ENCODE peak calls at places on chromosomes 7 and 10, in seven cellular contexts. Q is stimulated activated CD4-positive, alpha-beta T cell treated with anti-CD3 and anti-CD28 coated beads, Interleukin-12 subunit alpha, Interleukin-12 subunit beta, amount 100 ng/mL, for 4 hours; J is Calu3; N is AG08395; F is CD8-positive, alpha-beta memory T cell; U is heart left ventricle; Y is ELF-1. E is an unnamed sample.

GRCh38 chr10:36621346-36621745 is 504.1 kb upstream of the ANKRD30A start:
- DNase-seq in Q (no peak), J (no peak), N (peak), F (no peak), U (no peak), Y (no peak), E (no peak)

GRCh38 chr7:13262929-13263530 is 575.6 kb downstream of the ARL4A start:
- DNase-seq in Q (no peak), J (peak), N (peak), F (no peak), U (no peak), Y (no peak), E (no peak)

GRCh38 chr7:39744620-39745019 is 121.2 kb downstream of the RALA start:
- DNase-seq in Q (no peak), J (no peak), N (no peak), F (no peak), U (no peak), Y (no peak), E (no peak)

GRCh38 chr10:62814901-62815372 is 1.2 kb downstream of the EGR2 start:
- DNase-seq in Q (no peak), J (peak), N (no peak), F (no peak), U (no peak), Y (no peak), E (no peak)

GRCh38 chr7:143519411-143520131 is 41.9 kb downstream of the TAS2R41 start:
- DNase-seq in Q (no peak), J (no peak), N (no peak), F (no peak), U (peak), Y (no peak), E (no peak)

GRCh38 chr10:34811968-34812514 is 3.1 kb downstream of the PARD3 start:
- DNase-seq in Q (no peak), J (no peak), N (no peak), F (no peak), U (no peak), Y (no peak), E (no peak)

GRCh38 chr10:122164028-122164601 is 107.0 kb upstream of the BTBD16 start:
- DNase-seq in Q (no peak), J (no peak), N (peak), F (no peak), U (no peak), Y (peak), E (no peak)

GRCh38 chr10:3668961-3669330 is 116.1 kb downstream of the KLF6 start:
- DNase-seq in Q (no peak), J (no peak), N (no peak), F (no peak), U (no peak), Y (no peak), E (no peak)

GRCh38 chr10:72697711-72698110 is 5.8 kb downstream of the MCU start:
- DNase-seq in Q (no peak), J (no peak), N (no peak), F (no peak), U (no peak), Y (no peak), E (no peak)

GRCh38 chr10:71647526-71648354 is 71.8 kb downstream of the C10orf105 start:
- DNase-seq in Q (no peak), J (peak), N (peak), F (no peak), U (no peak), Y (peak), E (no peak)

GRCh38 chr7:5413449-5413786 is 10.2 kb downstream of the TNRC18 start:
- DNase-seq in Q (no peak), J (no peak), N (no peak), F (no peak), U (no peak), Y (no peak), E (no peak)

GRCh38 chr10:50807851-50808776 is 68.4 kb downstream of the ASAH2B start:
- DNase-seq in Q (no peak), J (peak), N (peak), F (no peak), U (no peak), Y (no peak), E (no peak)